ENCODE peak calls at places on chromosome 5, in five cellular contexts. W, T, V, R and M are unnamed samples.

GRCh38 chr5:78627175-78627574 is 21.4 kb downstream of the LHFPL2 start:
- DNase-seq in T (no peak), W (no peak), V (no peak), R (no peak), M (no peak)

GRCh38 chr5:39341934-39342333 is 22.4 kb downstream of the C9 start:
- DNase-seq in V (no peak), R (no peak), W (no peak), T (no peak), M (no peak)

GRCh38 chr5:78405820-78406750 is 45.7 kb downstream of the SCAMP1 start:
- DNase-seq in T (no peak), V (peak; percentile 26), W (no peak), R (no peak), M (no peak)

GRCh38 chr5:130762031-130762430 is 403.0 kb downstream of the HINT1 start:
- DNase-seq in T (no peak), W (no peak), R (no peak), V (no peak), M (no peak)

GRCh38 chr5:18772475-18772874 is 1138.2 kb downstream of the TAF11L14 start:
- DNase-seq in R (no peak), V (peak; percentile 7), W (no peak), T (no peak), M (no peak)

GRCh38 chr5:112878760-112879159 is 17.7 kb downstream of the SRP19 start:
- DNase-seq in T (no peak), V (peak; percentile 13), W (no peak), R (no peak), M (no peak)

GRCh38 chr5:87125796-87126195 is 141.9 kb upstream of the RASA1 start:
- DNase-seq in T (no peak), W (no peak), V (no peak), R (no peak), M (no peak)

GRCh38 chr5:103031607-103032006 is 88.3 kb downstream of the GIN1 start:
- DNase-seq in V (no peak), W (no peak), R (no peak), T (no peak), M (no peak)

GRCh38 chr5:153885166-153885565 is 153.5 kb downstream of the FAM114A2 start:
- DNase-seq in W (no peak), V (no peak), T (no peak), R (no peak), M (no peak)

GRCh38 chr5:118752568-118752967 is 235.8 kb downstream of the DTWD2 start:
- DNase-seq in V (no peak), R (no peak), W (no peak), T (no peak), M (no peak)

GRCh38 chr5:170266570-170267379 is 30.8 kb downstream of the LCP2 start:
- DNase-seq in V (no peak), T (no peak), R (no peak), W (no peak), M (no peak)

GRCh38 chr5:62346727-62347126 is 40.7 kb downstream of the KIF2A start:
- DNase-seq in R (no peak), V (no peak), T (no peak), W (no peak), M (no peak)

GRCh38 chr5:136133416-136134383 is 1.1 kb downstream of the SMAD5 start:
- DNase-seq in R (peak; percentile 40), T (peak; percentile 31), W (peak; percentile 38), V (peak; percentile 9), M (no peak)

GRCh38 chr5:140297283-140297682 is 5.6 kb downstream of the PFDN1 start:
- DNase-seq in W (no peak), V (no peak), R (no peak), T (no peak), M (no peak)

GRCh38 chr5:140294753-140295152 is 8.1 kb downstream of the PFDN1 start:
- DNase-seq in V (no peak), R (no peak), W (no peak), T (no peak), M (no peak)

GRCh38 chr5:140293091-140293996 is 9.6 kb downstream of the PFDN1 start:
- DNase-seq in R (no peak), T (no peak), V (peak; percentile 29), W (no peak), M (no peak)

GRCh38 chr5:140296289-140296688 is 6.6 kb downstream of the PFDN1 start:
- DNase-seq in V (no peak), T (no peak), W (no peak), R (no peak), M (no peak)

DNA sequence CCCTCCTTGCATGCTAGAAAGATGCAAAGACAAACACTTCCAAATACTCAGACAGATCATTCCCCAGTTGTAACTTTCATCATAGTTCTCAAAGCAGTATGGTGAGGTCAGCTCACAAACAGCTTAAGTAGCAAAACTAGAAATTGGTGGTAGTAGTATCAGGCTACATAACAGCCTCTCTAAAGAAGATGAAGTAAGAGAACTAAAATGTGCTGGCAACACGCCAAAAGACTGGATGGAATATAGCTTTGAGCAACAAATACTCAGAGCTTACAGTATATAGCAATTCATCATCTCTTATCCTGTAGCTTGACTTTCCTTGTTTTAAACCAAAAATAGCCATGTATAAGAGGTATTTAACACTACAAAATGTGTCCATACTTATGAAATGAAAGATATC is 7.5 kb downstream of the PFDN1 start:
- DNase-seq in R (peak; percentile 16), W (peak; percentile 62), T (no peak), V (peak; percentile 88), M (peak; percentile 84)
- H3K4me1 ChIP-seq in R (no peaks in the 10 kb centered on the region), W (peaks cover 4% of the 10 kb centered on the region), T (no peaks in the 10 kb centered on the region), V (peaks cover 67% of the 10 kb centered on the region), M (peaks cover 72% of the 10 kb centered on the region)

DNA sequence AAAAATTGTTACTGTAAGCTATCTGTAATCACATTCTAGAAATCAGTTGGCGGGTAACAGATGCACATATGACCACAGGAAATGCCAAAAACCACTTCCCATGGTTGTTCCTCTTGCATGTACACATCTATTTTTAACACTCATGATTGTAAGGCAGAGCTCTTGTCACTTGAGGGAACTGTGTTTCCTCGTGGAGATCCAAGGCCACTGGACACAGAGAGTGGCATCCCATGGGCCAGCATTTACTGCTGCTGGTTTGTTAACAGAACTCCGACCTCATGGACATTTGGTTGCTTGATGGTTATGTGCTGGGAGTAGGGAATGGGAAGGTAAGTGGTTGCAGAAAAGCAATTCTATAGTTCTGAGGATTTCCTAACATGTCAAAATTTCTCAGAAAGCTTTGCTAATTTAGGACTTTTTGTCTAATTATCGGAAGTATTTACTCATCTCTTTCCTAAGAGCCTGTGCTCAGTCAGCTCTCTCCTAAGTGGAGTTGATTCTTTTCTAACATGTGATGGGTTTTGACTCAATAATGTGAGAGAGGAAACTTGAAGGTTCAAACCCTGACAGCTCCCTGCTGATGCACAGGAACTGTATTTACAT is 202.0 kb upstream of the NR3C1 start:
- DNase-seq in W (no peak), V (no peak), T (no peak), R (no peak), M (no peak)
- H3K4me3 ChIP-seq in W (no peak overlapping the region), V (no peak overlapping the region), T (no peak overlapping the region), R (no peak overlapping the region), M (no peak overlapping the region)

DNA sequence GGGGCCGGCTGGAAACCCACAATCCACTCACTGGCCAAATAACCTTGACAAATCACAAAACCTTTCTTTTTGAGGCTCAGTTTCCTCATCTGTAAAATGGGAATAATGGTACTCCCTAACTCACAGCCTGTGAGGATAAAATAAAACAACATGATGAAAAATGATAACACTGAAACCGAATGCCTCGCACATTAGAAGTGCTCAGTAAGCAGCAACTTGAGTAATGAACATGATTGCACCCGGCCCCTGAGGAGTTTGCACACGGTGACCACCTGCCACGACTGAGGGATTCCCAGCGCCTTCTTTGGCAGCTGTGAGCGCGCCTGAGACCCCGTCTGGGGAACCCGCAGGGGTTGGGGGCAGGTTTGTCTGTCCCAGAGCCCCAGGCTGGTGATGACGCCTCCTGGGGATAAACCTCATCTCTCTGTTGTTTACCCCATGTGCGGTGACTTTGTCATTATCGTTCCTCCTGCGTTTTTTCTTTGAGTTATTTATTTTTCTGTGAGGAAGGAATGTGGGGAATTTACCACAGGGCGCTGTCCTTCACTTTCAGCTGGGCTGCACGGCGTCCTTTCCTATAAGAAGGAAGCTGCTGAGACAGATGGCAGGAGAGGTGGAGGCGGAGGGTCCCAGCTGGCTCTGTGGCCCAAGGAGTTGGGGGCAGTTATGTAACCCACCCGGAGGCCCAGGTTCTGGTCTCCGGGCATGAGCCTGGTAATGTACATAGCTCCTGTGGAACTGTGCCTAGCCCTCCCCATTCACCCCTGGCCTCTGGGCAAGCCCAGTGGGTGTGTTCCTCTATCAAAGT is 3.0 kb upstream of the SYNPO start:
- DNase-seq in V (peak; percentile 99), R (no peak), T (no peak), W (no peak), M (no peak)
- H3K4me1 ChIP-seq in V (peaks cover 90% of the 10 kb centered on the region), R (peaks cover 13% of the 10 kb centered on the region), T (peaks cover 65% of the 10 kb centered on the region), W (no peaks in the 10 kb centered on the region), M (peaks cover 58% of the 10 kb centered on the region)

DNA sequence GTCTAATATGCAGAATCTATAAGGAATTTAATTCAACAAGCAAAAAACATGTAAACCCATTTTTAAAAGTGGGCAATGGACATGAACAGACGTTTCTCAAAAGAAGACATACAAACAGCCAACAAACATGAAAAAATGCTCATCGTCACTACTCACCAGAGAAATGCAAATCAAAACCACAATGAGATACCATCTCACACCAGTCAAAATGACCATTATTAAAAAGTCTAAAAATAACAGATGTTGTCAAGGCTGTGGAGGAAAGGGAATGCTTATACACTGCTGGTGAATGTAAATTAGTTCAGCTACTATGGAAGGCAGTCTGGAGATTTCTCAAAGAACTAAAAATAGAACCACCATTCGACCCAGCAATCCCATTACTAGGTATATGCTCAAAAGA is 3.1 kb upstream of the KLHL3 start:
- DNase-seq in T (no peak), V (no peak), W (no peak), R (no peak), M (no peak)
- H3K4me3 ChIP-seq in T (no peak overlapping the region), V (no peak overlapping the region), W (no peak overlapping the region), R (no peak overlapping the region), M (no peak overlapping the region)